ENCODE peak calls at places on chromosomes 3 and 15, in five cellular contexts. D is foreskin fibroblast; V is brain pericyte; L is nucleus accumbens; C is activated naive CD8-positive, alpha-beta T cell treated with anti-CD3 and anti-CD28 coated beads, Interleukin-2, amount 50 U/mL, for 24 hours. Q is an unnamed sample.

GRCh38 chr3:134030801-134031619 is 1.3 kb upstream of the SLCO2A1 start:
- DNase-seq in D (no peak), V (no peak), L (no peak), C (no peak), Q (no peak)

GRCh38 chr3:59820352-59820934 is 770.6 kb upstream of the CFAP20DC start:
- DNase-seq in D (peak), V (no peak), L (no peak), C (no peak), Q (no peak)

GRCh38 chr3:63523100-63523499 is 129.4 kb upstream of the SNTN start:
- DNase-seq in D (no peak), V (no peak), L (no peak), C (no peak), Q (no peak)

GRCh38 chr3:38738630-38739395 is 77.2 kb downstream of the SCN10A start:
- DNase-seq in D (peak), V (peak), L (no peak), C (peak), Q (peak)

GRCh38 chr15:45393851-45394250 is 15.5 kb upstream of the GATM start:
- DNase-seq in D (peak), V (no peak), L (no peak), C (no peak), Q (peak)

GRCh38 chr15:23606226-23606625 is 40.8 kb downstream of the MKRN3 start:
- DNase-seq in D (no peak), V (no peak), L (no peak), C (no peak), Q (no peak)

GRCh38 chr3:41848745-41849574 is 112.9 kb downstream of the ULK4 start:
- DNase-seq in D (no peak), V (no peak), L (no peak), C (no peak), Q (no peak)

GRCh38 chr3:192651854-192652510 is 75.4 kb downstream of the FGF12 start:
- DNase-seq in D (no peak), V (no peak), L (no peak), C (no peak), Q (no peak)

GRCh38 chr3:32147509-32147908 is 41.1 kb downstream of the GPD1L start:
- DNase-seq in D (peak), V (no peak), L (no peak), C (no peak), Q (no peak)

GRCh38 chr3:66489577-66489976 is 11.2 kb downstream of the LRIG1 start:
- DNase-seq in D (no peak), V (no peak), L (no peak), C (no peak), Q (no peak)

GRCh38 chr3:113717308-113717707 is 20.9 kb upstream of the USF3 start:
- DNase-seq in D (no peak), V (no peak), L (no peak), C (no peak), Q (no peak)

GRCh38 chr3:65538101-65538500 is 500.6 kb downstream of the MAGI1 start:
- DNase-seq in D (no peak), V (no peak), L (no peak), C (no peak), Q (no peak)

GRCh38 chr3:30510596-30510995 is 95.8 kb upstream of the TGFBR2 start:
- DNase-seq in D (peak), V (no peak), L (no peak), C (no peak), Q (no peak)

GRCh38 chr3:10366681-10367101 is 45.8 kb upstream of the SEC13 start:
- DNase-seq in D (peak), V (peak), L (no peak), C (peak), Q (no peak)

GRCh38 chr3:71724584-71725278 is 471 bp downstream of the EIF4E3 start:
- DNase-seq in D (peak), V (no peak), L (no peak), C (peak), Q (no peak)

GRCh38 chr3:117193390-117193789 is 483.8 kb downstream of the TUSC7 start:
- DNase-seq in D (peak), V (no peak), L (no peak), C (no peak), Q (no peak)

GRCh38 chr3:186783070-186783730 is at the start of gene EIF4A2:
- DNase-seq in D (peak), V (peak), L (peak), C (peak), Q (peak)

GRCh38 chr3:72375237-72376154 is 472.7 kb downstream of the SHQ1 start:
- DNase-seq in D (no peak), V (no peak), L (no peak), C (peak), Q (no peak)

GRCh38 chr3:149547413-149547812 is 72.9 kb downstream of the TM4SF4 start:
- DNase-seq in D (no peak), V (no peak), L (no peak), C (no peak), Q (peak)

GRCh38 chr15:62578548-62578947 is 413.5 kb upstream of the C2CD4B start:
- DNase-seq in D (no peak), V (no peak), L (no peak), C (no peak), Q (no peak)

GRCh38 chr3:129413687-129414506 is 14.5 kb downstream of the EFCAB12 start:
- DNase-seq in D (peak), V (peak), L (no peak), C (no peak), Q (peak)

GRCh38 chr3:184465883-184466412 is 86.1 kb downstream of the CHRD start:
- DNase-seq in D (no peak), V (no peak), L (no peak), C (no peak), Q (no peak)

GRCh38 chr3:149678365-149678948 is 20.6 kb upstream of the WWTR1 start:
- DNase-seq in D (peak), V (no peak), L (no peak), C (no peak), Q (no peak)

GRCh38 chr15:59327942-59328341 is 44.7 kb downstream of the MYO1E start:
- DNase-seq in D (no peak), V (no peak), L (no peak), C (peak), Q (no peak)

GRCh38 chr3:171967137-171967783 is 72.1 kb upstream of the FNDC3B start:
- DNase-seq in D (peak), V (peak), L (no peak), C (no peak), Q (peak)

GRCh38 chr3:39870706-39871105 is 61.3 kb downstream of the MYRIP start:
- DNase-seq in D (peak), V (no peak), L (no peak), C (no peak), Q (no peak)

GRCh38 chr3:187833799-187834578 is 88.7 kb upstream of the BCL6 start:
- DNase-seq in D (no peak), V (no peak), L (no peak), C (peak), Q (no peak)

GRCh38 chr3:150922611-150923010 is 17.4 kb upstream of the MINDY4B start:
- DNase-seq in D (no peak), V (no peak), L (no peak), C (no peak), Q (no peak)

GRCh38 chr15:39587910-39588530 is 7.1 kb downstream of the THBS1 start:
- DNase-seq in D (peak), V (no peak), L (no peak), C (no peak), Q (no peak)

GRCh38 chr15:34773916-34774315 is 19.1 kb upstream of the GJD2 start:
- DNase-seq in D (no peak), V (no peak), L (no peak), C (no peak), Q (no peak)

GRCh38 chr15:44082558-44083151 is 112.4 kb downstream of the FRMD5 start:
- DNase-seq in D (peak), V (no peak), L (no peak), C (no peak), Q (no peak)

GRCh38 chr15:92391640-92392039 is 2.0 kb upstream of the ST8SIA2 start:
- DNase-seq in D (no peak), V (no peak), L (no peak), C (no peak), Q (no peak)

GRCh38 chr15:64426845-64427465 is 33.4 kb upstream of the ZNF609 start:
- DNase-seq in D (peak), V (no peak), L (no peak), C (no peak), Q (no peak)

GRCh38 chr15:60962087-60962486 is 267.0 kb downstream of the RORA start:
- DNase-seq in D (no peak), V (no peak), L (no peak), C (no peak), Q (no peak)

GRCh38 chr3:126850370-126851085 is 132.4 kb upstream of the PLXNA1 start:
- DNase-seq in D (peak), V (no peak), L (no peak), C (no peak), Q (peak)

GRCh38 chr3:69747511-69748248 is 8.4 kb downstream of the MITF start:
- DNase-seq in D (peak), V (no peak), L (no peak), C (no peak), Q (no peak)

GRCh38 chr15:58666957-58667356 is 82.5 kb downstream of the ADAM10 start:
- DNase-seq in D (peak), V (peak), L (no peak), C (no peak), Q (no peak)

GRCh38 chr15:25504307-25504706 is 65.5 kb upstream of the UBE3A start:
- DNase-seq in D (peak), V (no peak), L (no peak), C (no peak), Q (no peak)

GRCh38 chr3:126917232-126917804 is 65.6 kb upstream of the PLXNA1 start:
- DNase-seq in D (no peak), V (no peak), L (no peak), C (no peak), Q (no peak)